ENCODE peak calls at places on chromosomes 11 and 22, in five cellular contexts. One of them, this sample, is unnamed.

GRCh38 chr11:35076201-35077100 is 62.5 kb upstream of the CD44 start:
- DNase-seq in coronary artery: no peak
- DNase-seq in fibroblast of lung: no peak
- DNase-seq in psoas muscle: no peak
- DNase-seq in A549: no peak
- DNase-seq in this sample: no peak

GRCh38 chr11:68929135-68929534 is 25.4 kb downstream of the IGHMBP2 start:
- DNase-seq in coronary artery: no peak
- DNase-seq in fibroblast of lung: no peak
- DNase-seq in psoas muscle: no peak
- DNase-seq in A549: no peak
- DNase-seq in this sample: no peak

GRCh38 chr11:316031-316701 is 2.3 kb downstream of the IFITM1 start:
- DNase-seq in coronary artery: peak; percentile 74
- DNase-seq in fibroblast of lung: no peak
- DNase-seq in psoas muscle: no peak
- DNase-seq in A549: no peak
- DNase-seq in this sample: no peak

GRCh38 chr22:45717787-45718186 is 46.2 kb downstream of the ATXN10 start:
- DNase-seq in coronary artery: no peak
- DNase-seq in fibroblast of lung: peak; percentile 52
- DNase-seq in psoas muscle: no peak
- DNase-seq in A549: peak; percentile 31
- DNase-seq in this sample: no peak

GRCh38 chr11:128039140-128040021 is 548.0 kb downstream of the ETS1 start:
- DNase-seq in coronary artery: no peak
- DNase-seq in fibroblast of lung: peak; percentile 95
- DNase-seq in psoas muscle: peak; percentile 52
- DNase-seq in A549: no peak
- DNase-seq in this sample: no peak

GRCh38 chr22:44609589-44609988 is 92.4 kb upstream of the PRR5 start:
- DNase-seq in coronary artery: no peak
- DNase-seq in fibroblast of lung: no peak
- DNase-seq in psoas muscle: no peak
- DNase-seq in A549: no peak
- DNase-seq in this sample: no peak

GRCh38 chr11:71252782-71253730 is 679 bp upstream of the SHANK2 start:
- DNase-seq in coronary artery: no peak
- DNase-seq in fibroblast of lung: peak; percentile 41
- DNase-seq in psoas muscle: no peak
- DNase-seq in A549: peak; percentile 83
- DNase-seq in this sample: peak; percentile 82

GRCh38 chr11:122019908-122020694 is 95.9 kb downstream of the BLID start:
- DNase-seq in coronary artery: no peak
- DNase-seq in fibroblast of lung: no peak
- DNase-seq in psoas muscle: no peak
- DNase-seq in A549: no peak
- DNase-seq in this sample: no peak

GRCh38 chr11:132779487-132779886 is 752.8 kb downstream of the OPCML start:
- DNase-seq in coronary artery: no peak
- DNase-seq in fibroblast of lung: no peak
- DNase-seq in psoas muscle: no peak
- DNase-seq in A549: no peak
- DNase-seq in this sample: no peak

GRCh38 chr22:30823015-30823370 is 128.3 kb downstream of the OSBP2 start:
- DNase-seq in coronary artery: peak; percentile 45
- DNase-seq in fibroblast of lung: no peak
- DNase-seq in psoas muscle: no peak
- DNase-seq in A549: no peak
- DNase-seq in this sample: no peak

GRCh38 chr11:56396047-56396446 is 16.4 kb upstream of the OR5AL1 start:
- DNase-seq in coronary artery: no peak
- DNase-seq in fibroblast of lung: no peak
- DNase-seq in psoas muscle: no peak
- DNase-seq in A549: no peak
- DNase-seq in this sample: peak; percentile 10

GRCh38 chr22:25102722-25103121 is 96.9 kb upstream of the CRYBB3 start:
- DNase-seq in coronary artery: no peak
- DNase-seq in fibroblast of lung: no peak
- DNase-seq in psoas muscle: no peak
- DNase-seq in A549: no peak
- DNase-seq in this sample: no peak

GRCh38 chr22:50182176-50183081 is 3.3 kb upstream of the TRABD start:
- DNase-seq in coronary artery: no peak
- DNase-seq in fibroblast of lung: no peak
- DNase-seq in psoas muscle: no peak
- DNase-seq in A549: no peak
- DNase-seq in this sample: no peak

GRCh38 chr11:119169272-119169719 is 771 bp downstream of the NLRX1 start:
- DNase-seq in coronary artery: peak; percentile 84
- DNase-seq in fibroblast of lung: peak; percentile 10
- DNase-seq in psoas muscle: peak; percentile 55
- DNase-seq in A549: peak; percentile 58
- DNase-seq in this sample: peak; percentile 51

GRCh38 chr22:36324414-36324813 is 63.4 kb downstream of the MYH9 start:
- DNase-seq in coronary artery: no peak
- DNase-seq in fibroblast of lung: no peak
- DNase-seq in psoas muscle: no peak
- DNase-seq in A549: no peak
- DNase-seq in this sample: no peak

GRCh38 chr11:70641366-70641765 is 243.0 kb downstream of the CTTN start:
- DNase-seq in coronary artery: no peak
- DNase-seq in fibroblast of lung: no peak
- DNase-seq in psoas muscle: no peak
- DNase-seq in A549: no peak
- DNase-seq in this sample: peak; percentile 20

GRCh38 chr22:39959640-39960447 is at the start of gene TMA7B:
- DNase-seq in coronary artery: no peak
- DNase-seq in fibroblast of lung: peak; percentile 52
- DNase-seq in psoas muscle: no peak
- DNase-seq in A549: peak; percentile 13
- DNase-seq in this sample: peak; percentile 68

GRCh38 chr11:46381836-46382643 is 571 bp downstream of the MDK start:
- DNase-seq in coronary artery: no peak
- DNase-seq in fibroblast of lung: no peak
- DNase-seq in psoas muscle: no peak
- DNase-seq in A549: no peak
- DNase-seq in this sample: no peak

GRCh38 chr22:50530280-50530856 is 556 bp upstream of the TYMP start:
- DNase-seq in coronary artery: peak; percentile 90
- DNase-seq in fibroblast of lung: peak; percentile 83
- DNase-seq in psoas muscle: peak; percentile 86
- DNase-seq in A549: peak; percentile 89
- DNase-seq in this sample: peak; percentile 84

GRCh38 chr11:117584056-117584830 is 212.8 kb downstream of the DSCAML1 start:
- DNase-seq in coronary artery: no peak
- DNase-seq in fibroblast of lung: no peak
- DNase-seq in psoas muscle: no peak
- DNase-seq in A549: no peak
- DNase-seq in this sample: no peak

GRCh38 chr11:117582491-117582890 is 214.5 kb downstream of the DSCAML1 start:
- DNase-seq in coronary artery: no peak
- DNase-seq in fibroblast of lung: no peak
- DNase-seq in psoas muscle: no peak
- DNase-seq in A549: no peak
- DNase-seq in this sample: no peak

GRCh38 chr11:117580866-117581265 is 216.2 kb downstream of the DSCAML1 start:
- DNase-seq in coronary artery: no peak
- DNase-seq in fibroblast of lung: no peak
- DNase-seq in psoas muscle: no peak
- DNase-seq in A549: no peak
- DNase-seq in this sample: no peak

GRCh38 chr11:117585631-117586030 is 211.4 kb downstream of the DSCAML1 start:
- DNase-seq in coronary artery: no peak
- DNase-seq in fibroblast of lung: no peak
- DNase-seq in psoas muscle: no peak
- DNase-seq in A549: no peak
- DNase-seq in this sample: no peak

GRCh38 chr11:117583063-117583801 is 213.8 kb downstream of the DSCAML1 start:
- DNase-seq in coronary artery: no peak
- DNase-seq in fibroblast of lung: no peak
- DNase-seq in psoas muscle: no peak
- DNase-seq in A549: no peak
- DNase-seq in this sample: no peak
- H3K4me3 ChIP-seq in coronary artery: no peak overlapping the region
- H3K4me3 ChIP-seq in fibroblast of lung: no peak overlapping the region
- H3K4me3 ChIP-seq in psoas muscle: no peak overlapping the region
- H3K4me3 ChIP-seq in A549: no peak overlapping the region
- H3K4me3 ChIP-seq in this sample: no peak overlapping the region

GRCh38 chr11:10158461-10158860 is 135.6 kb downstream of the SBF2 start:
- DNase-seq in coronary artery: no peak
- DNase-seq in fibroblast of lung: peak; percentile 11
- DNase-seq in psoas muscle: no peak
- DNase-seq in A549: no peak
- DNase-seq in this sample: no peak

GRCh38 chr11:10160350-10160749 is 133.7 kb downstream of the SBF2 start:
- DNase-seq in coronary artery: no peak
- DNase-seq in fibroblast of lung: no peak
- DNase-seq in psoas muscle: no peak
- DNase-seq in A549: no peak
- DNase-seq in this sample: no peak

GRCh38 chr11:10150800-10151199 is 143.2 kb downstream of the SBF2 start:
- DNase-seq in coronary artery: no peak
- DNase-seq in fibroblast of lung: peak; percentile 27
- DNase-seq in psoas muscle: no peak
- DNase-seq in A549: no peak
- DNase-seq in this sample: no peak

DNA sequence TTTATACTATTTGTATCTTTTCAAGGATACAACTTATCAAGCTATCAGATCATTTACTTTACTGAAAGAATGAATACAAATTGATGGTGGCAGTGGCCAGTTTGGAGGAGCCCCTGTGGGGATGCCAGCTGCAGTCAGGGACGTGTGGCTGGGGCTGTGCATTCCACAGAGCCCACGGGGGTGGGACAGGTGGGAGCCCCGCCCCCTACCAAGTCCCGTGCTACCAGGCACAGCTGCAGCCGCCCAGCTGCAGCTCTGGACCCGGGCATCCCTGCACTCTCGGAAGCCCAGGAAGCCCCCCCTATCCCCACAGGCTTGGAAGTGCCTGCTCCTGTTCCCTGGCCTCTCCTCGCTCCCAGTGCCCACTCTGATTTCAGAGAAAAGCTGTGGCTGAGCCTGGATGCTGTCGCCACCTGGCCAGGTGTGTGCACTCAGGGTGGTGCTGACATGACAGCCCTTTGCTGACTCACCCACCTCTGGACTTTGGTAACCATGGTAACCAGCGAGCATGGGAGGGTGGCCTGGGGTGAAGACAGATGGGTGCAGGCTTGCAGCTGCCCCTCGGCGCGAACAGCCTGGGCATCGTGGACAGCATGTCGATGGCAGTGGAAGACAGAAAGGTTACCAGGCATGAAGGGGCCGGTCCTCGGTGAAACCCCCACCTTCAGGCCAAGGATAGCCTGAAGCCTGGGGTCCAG is 138.1 kb downstream of the SBF2 start:
- DNase-seq in coronary artery: no peak
- DNase-seq in fibroblast of lung: no peak
- DNase-seq in psoas muscle: no peak
- DNase-seq in A549: no peak
- DNase-seq in this sample: peak; percentile 17
- TF ChIP-seq CTCF in coronary artery: no peak
- TF ChIP-seq CTCF in fibroblast of lung: no peak
- TF ChIP-seq CTCF in psoas muscle: no peak
- TF ChIP-seq CTCF in A549: no peak
- TF ChIP-seq CTCF in this sample: no peak

GRCh38 chr22:26482171-26482570 is 1.4 kb downstream of the HPS4 start:
- DNase-seq in coronary artery: no peak
- DNase-seq in fibroblast of lung: no peak
- DNase-seq in psoas muscle: no peak
- DNase-seq in A549: no peak
- DNase-seq in this sample: no peak
- H3K4me3 ChIP-seq in coronary artery: no peak overlapping the region
- H3K4me3 ChIP-seq in fibroblast of lung: no peak overlapping the region
- H3K4me3 ChIP-seq in psoas muscle: peak overlapping the region; percentile 99
- H3K4me3 ChIP-seq in A549: no peak overlapping the region
- H3K4me3 ChIP-seq in this sample: no peak overlapping the region

GRCh38 chr11:74100735-74101134 is 70.1 kb downstream of the C2CD3 start:
- DNase-seq in coronary artery: no peak
- DNase-seq in fibroblast of lung: no peak
- DNase-seq in psoas muscle: no peak
- DNase-seq in A549: no peak
- DNase-seq in this sample: no peak

GRCh38 chr11:74100231-74100630 is 70.6 kb downstream of the C2CD3 start:
- DNase-seq in coronary artery: no peak
- DNase-seq in fibroblast of lung: no peak
- DNase-seq in psoas muscle: no peak
- DNase-seq in A549: no peak
- DNase-seq in this sample: no peak

DNA sequence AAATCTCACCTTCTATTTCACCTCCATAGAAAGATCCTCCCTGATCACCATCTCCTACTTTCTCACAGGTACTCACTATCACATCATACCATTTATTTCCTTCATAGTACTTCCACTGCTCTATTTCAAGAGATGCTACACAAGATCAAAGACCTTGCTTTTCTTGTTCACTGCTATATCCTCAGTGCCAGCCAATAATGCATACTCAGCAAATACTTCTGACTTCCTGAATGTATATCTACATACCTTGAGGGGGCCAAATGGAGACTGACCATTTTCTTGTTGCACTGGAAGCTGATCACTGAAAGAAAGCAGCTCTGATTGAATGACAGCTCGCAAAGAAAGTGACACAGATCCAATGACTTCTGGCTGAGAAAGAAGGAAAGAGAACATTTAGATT is 64.7 kb downstream of the C2CD3 start:
- DNase-seq in coronary artery: no peak
- DNase-seq in fibroblast of lung: no peak
- DNase-seq in psoas muscle: no peak
- DNase-seq in A549: no peak
- DNase-seq in this sample: no peak
- TF ChIP-seq CTCF in coronary artery: no peak
- TF ChIP-seq CTCF in fibroblast of lung: no peak
- TF ChIP-seq CTCF in psoas muscle: no peak
- TF ChIP-seq CTCF in A549: no peak
- TF ChIP-seq CTCF in this sample: no peak

This sample was measured in hepatocyte.